ENCODE peak calls at places on chromosomes 12 and 14, in nine cellular contexts. A is HFF-Myc, P is dorsolateral prefrontal cortex, Y is cardiac muscle cell, G is left lung, F is ovary, J is heart left ventricle, H is AG10803, W is neural progenitor cell. B is an unnamed sample.

GRCh38 chr14:95993768-95994592 is 45.2 kb upstream of the C14orf132 start:
- DNase-seq in A (peak; percentile 27), P (no peak), Y (peak; percentile 67), G (no peak), F (no peak), J (no peak), H (peak; percentile 44), W (peak; percentile 91), B (no peak)

GRCh38 chr12:26124491-26125450 is at the start of gene BHLHE41:
- DNase-seq in A (no peak), P (peak; percentile 91), Y (peak; percentile 67), G (peak; percentile 75), F (peak; percentile 84), J (peak; percentile 78), H (peak; percentile 64), W (peak; percentile 76), B (no peak)

GRCh38 chr14:68673464-68673863 is 119.4 kb downstream of the ZFP36L1 start:
- DNase-seq in A (no peak), P (no peak), Y (no peak), G (no peak), F (no peak), J (no peak), H (no peak), W (no peak), B (no peak)

GRCh38 chr14:40216976-40217375 is 784.7 kb upstream of the FBXO33 start:
- DNase-seq in A (no peak), P (no peak), Y (no peak), G (no peak), F (no peak), J (no peak), H (no peak), W (no peak), B (no peak)

GRCh38 chr12:127162902-127163301 is 1104.1 kb upstream of the TMEM132C start:
- DNase-seq in A (peak; percentile 52), P (no peak), Y (peak; percentile 14), G (no peak), F (no peak), J (no peak), H (peak; percentile 74), W (no peak), B (peak; percentile 15)

GRCh38 chr14:103141117-103141796 is 18.0 kb downstream of the TNFAIP2 start:
- DNase-seq in A (no peak), P (no peak), Y (peak; percentile 63), G (peak; percentile 46), F (no peak), J (no peak), H (peak; percentile 42), W (peak; percentile 73), B (no peak)

GRCh38 chr12:11039171-11039570 is 8.0 kb upstream of the TAS2R31 start:
- DNase-seq in A (no peak), P (no peak), Y (no peak), G (no peak), F (no peak), J (no peak), H (no peak), W (no peak), B (no peak)

GRCh38 chr12:8644345-8645248 is 18.0 kb downstream of the MFAP5 start:
- DNase-seq in A (no peak), P (no peak), Y (peak; percentile 6), G (no peak), F (no peak), J (no peak), H (no peak), W (no peak), B (no peak)

GRCh38 chr12:48814313-48815280 is 3.7 kb upstream of the CACNB3 start:
- DNase-seq in A (peak; percentile 51), P (peak; percentile 73), Y (peak; percentile 85), G (peak; percentile 87), F (peak; percentile 94), J (peak; percentile 84), H (peak; percentile 73), W (peak; percentile 90), B (no peak)

DNA sequence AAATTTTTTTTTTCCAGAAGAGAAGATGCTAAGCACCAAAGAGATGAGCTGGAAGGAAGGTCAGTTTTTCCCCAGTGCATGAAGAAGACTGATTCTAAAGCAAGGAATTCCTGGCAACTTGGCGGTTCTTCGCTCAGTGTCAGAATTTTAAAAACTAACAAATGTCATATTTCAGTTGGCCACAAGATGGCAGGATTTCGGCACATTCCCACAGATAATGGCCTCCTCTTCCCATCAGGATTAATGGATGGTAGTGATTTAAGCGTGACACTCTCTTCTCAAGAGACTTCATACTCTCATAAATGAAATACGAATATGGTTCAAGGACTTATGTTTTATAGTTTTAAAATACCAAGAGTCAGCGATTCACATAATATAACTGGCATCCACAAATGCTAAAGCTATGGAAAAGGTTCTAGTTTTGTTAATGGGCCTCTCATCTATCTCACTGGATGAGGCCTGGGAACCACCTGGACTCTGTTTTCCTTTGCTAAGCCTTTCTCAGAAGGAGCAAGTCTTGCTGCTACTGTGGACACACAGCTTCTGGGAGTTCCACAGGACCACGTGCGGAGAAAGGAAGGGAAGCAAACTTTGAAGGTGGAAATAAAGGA is 46.1 kb upstream of the PTPRO start:
- DNase-seq in A (peak; percentile 26), P (no peak), Y (peak; percentile 61), G (no peak), F (no peak), J (no peak), H (peak; percentile 36), W (peak; percentile 61), B (no peak)
- TF ChIP-seq CTCF in A (peak; percentile 54), P (peak; percentile 90), Y (peak; percentile 58), G (peak; percentile 54), F (peak; percentile 44), J (peak; percentile 79), H (peak; percentile 71), W (peak; percentile 77), B (peak; percentile 64)

DNA sequence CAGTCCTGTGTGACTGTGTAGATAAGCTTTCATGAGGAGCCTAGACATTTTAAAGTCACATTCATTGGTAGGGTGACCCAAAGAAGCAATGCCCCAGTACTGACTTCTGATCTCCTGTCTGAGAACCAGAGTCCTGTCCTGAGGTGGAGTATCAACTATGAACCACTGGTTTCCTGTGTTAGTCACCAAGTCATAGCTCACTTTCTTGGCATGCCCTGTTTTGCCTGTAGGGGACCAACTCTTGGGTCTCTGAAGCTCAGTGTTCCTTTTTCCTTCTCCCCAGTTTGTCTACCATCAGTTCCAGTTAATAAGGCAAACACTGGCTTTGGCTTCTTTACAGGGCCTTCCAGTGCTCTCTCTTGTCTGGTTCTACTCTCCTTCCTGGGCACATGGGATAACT is 97.4 kb downstream of the C12orf75 start:
- DNase-seq in A (no peak), P (no peak), Y (no peak), G (no peak), F (no peak), J (no peak), H (peak; percentile 30), W (no peak), B (no peak)
- H3K4me3 ChIP-seq in A (no peak overlapping the region), P (no peak overlapping the region), Y (no peak overlapping the region), G (no peak overlapping the region), F (no peak overlapping the region), J (no peak overlapping the region), H (no peak overlapping the region), W (no peak overlapping the region), B (no peak overlapping the region)

GRCh38 chr14:54398028-54398368 is 1.2 kb downstream of the CDKN3 start:
- DNase-seq in A (no peak), P (no peak), Y (no peak), G (no peak), F (no peak), J (no peak), H (no peak), W (no peak), B (no peak)
- TF ChIP-seq CTCF in A (no peak), P (no peak), Y (no peak), G (no peak), F (no peak), J (no peak), H (no peak), W (no peak), B (no peak)

DNA sequence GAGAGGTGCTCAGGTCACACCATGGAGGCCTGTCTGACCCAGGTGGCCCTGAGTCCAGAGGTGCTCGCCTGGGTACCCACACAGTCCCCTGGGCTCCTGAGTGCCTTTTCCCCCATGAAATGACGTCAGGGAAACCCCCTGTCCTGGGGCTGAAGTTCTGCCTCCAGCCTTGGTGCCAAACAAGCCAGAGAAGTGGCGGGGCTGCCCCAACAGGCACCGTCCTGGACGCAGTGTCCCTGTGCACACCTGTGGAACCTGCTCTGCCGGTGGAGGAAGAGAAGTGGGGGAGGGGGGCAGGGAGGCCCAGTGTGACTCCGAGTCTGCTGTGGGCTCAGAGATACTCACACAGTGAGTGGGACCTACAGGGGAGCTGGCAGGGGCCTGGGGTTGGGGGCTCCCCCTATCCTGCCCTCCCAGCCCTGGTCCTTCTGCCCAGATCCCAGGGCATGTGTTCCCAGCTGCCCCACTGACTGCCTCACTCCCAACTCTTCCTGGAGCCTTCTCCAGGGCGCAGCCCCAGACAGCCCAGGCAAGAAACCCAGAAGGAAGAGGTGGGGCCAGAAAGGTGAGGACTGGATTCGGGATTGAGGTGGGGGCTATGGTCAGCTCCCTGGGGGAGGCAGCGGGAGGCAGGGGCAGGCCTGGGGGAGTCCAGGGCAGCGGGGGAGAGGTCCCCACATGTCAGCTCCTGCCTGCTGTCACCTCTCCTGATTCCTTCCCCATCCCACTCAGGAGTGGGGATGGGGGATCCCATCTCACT is 24.8 kb downstream of the CCDC85C start:
- DNase-seq in A (no peak), P (no peak), Y (no peak), G (peak; percentile 74), F (no peak), J (no peak), H (no peak), W (no peak), B (no peak)
- H3K4me3 ChIP-seq in A (no peak overlapping the region), P (no peak overlapping the region), Y (no peak overlapping the region), G (no peak overlapping the region), F (no peak overlapping the region), J (peak overlapping the region; percentile 3), H (no peak overlapping the region), W (no peak overlapping the region), B (no peak overlapping the region)